ENCODE peak calls at places on chromosomes 3 and 15, in five cellular contexts. One of them, this sample, is unnamed. For H3K4me1, the result is how much of the 10 kb centered on the place peaks cover.

GRCh38 chr3:63724987-63725386 is 72.5 kb downstream of the SNTN start:
- DNase-seq in tibial nerve: no peak
- DNase-seq in IMR-90: peak
- DNase-seq in thoracic aorta: no peak
- DNase-seq in pancreas: peak
- DNase-seq in this sample: no peak

GRCh38 chr15:60184579-60184978 is 180.5 kb downstream of the FOXB1 start:
- DNase-seq in tibial nerve: no peak
- DNase-seq in IMR-90: peak
- DNase-seq in thoracic aorta: no peak
- DNase-seq in pancreas: no peak
- DNase-seq in this sample: no peak

GRCh38 chr15:70430029-70430428 is 332.3 kb upstream of the TLE3 start:
- DNase-seq in tibial nerve: no peak
- DNase-seq in IMR-90: peak
- DNase-seq in thoracic aorta: no peak
- DNase-seq in pancreas: no peak
- DNase-seq in this sample: no peak

GRCh38 chr3:186097663-186098451 is 11.0 kb downstream of the ETV5 start:
- DNase-seq in tibial nerve: peak
- DNase-seq in IMR-90: peak
- DNase-seq in thoracic aorta: no peak
- DNase-seq in pancreas: peak
- DNase-seq in this sample: no peak

GRCh38 chr3:149894211-149894610 is 76.5 kb downstream of the PFN2 start:
- DNase-seq in tibial nerve: no peak
- DNase-seq in IMR-90: peak
- DNase-seq in thoracic aorta: no peak
- DNase-seq in pancreas: no peak
- DNase-seq in this sample: no peak

GRCh38 chr3:156181509-156181908 is 61.1 kb downstream of the KCNAB1 start:
- DNase-seq in tibial nerve: no peak
- DNase-seq in IMR-90: peak
- DNase-seq in thoracic aorta: no peak
- DNase-seq in pancreas: no peak
- DNase-seq in this sample: no peak

GRCh38 chr3:30658328-30659052 is 52.1 kb downstream of the TGFBR2 start:
- DNase-seq in tibial nerve: no peak
- DNase-seq in IMR-90: peak
- DNase-seq in thoracic aorta: no peak
- DNase-seq in pancreas: no peak
- DNase-seq in this sample: peak

GRCh38 chr3:62135731-62136130 is 237.6 kb downstream of the FEZF2 start:
- DNase-seq in tibial nerve: no peak
- DNase-seq in IMR-90: no peak
- DNase-seq in thoracic aorta: no peak
- DNase-seq in pancreas: no peak
- DNase-seq in this sample: no peak

GRCh38 chr3:194130807-194131589 is 5.0 kb upstream of the HES1 start:
- DNase-seq in tibial nerve: no peak
- DNase-seq in IMR-90: no peak
- DNase-seq in thoracic aorta: no peak
- DNase-seq in pancreas: peak
- DNase-seq in this sample: peak

DNA sequence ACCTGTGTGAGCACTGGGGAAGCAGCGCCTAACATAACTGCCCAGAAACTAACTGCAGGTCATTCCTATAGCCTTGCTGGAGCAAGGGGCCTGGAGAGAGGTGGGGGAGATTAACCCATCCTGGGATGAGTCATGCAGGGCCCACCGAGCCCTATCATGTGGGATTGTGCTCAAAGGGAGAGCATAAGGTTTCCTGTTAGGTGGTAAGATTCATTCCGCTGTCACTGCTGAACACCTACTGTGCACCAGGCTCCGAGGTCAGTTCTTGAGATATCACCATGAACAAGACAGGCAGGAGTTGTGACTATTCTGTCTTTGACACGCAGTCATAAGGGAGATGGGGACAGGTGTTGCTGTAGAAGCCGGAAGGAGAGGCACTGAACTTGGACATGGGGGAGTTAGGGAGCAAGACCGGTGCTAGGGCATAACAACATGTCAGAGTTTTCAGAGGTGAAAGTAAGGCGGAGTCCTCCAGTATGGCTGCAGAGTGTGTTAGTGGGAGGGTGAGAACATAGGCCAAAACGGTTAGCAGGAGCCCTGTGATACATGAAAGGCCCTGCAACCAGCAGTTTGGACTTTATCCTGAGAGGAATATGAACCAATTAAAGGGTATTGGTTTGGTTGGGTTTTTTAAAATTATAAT is 2.4 kb downstream of the SLC25A38 start:
- DNase-seq in tibial nerve: no peak
- DNase-seq in IMR-90: no peak
- DNase-seq in thoracic aorta: no peak
- DNase-seq in pancreas: no peak
- DNase-seq in this sample: no peak
- H3K4me1 ChIP-seq in tibial nerve: under half
- H3K4me1 ChIP-seq in IMR-90: under half
- H3K4me1 ChIP-seq in thoracic aorta: under half
- H3K4me1 ChIP-seq in pancreas: under half
- H3K4me1 ChIP-seq in this sample: under half

GRCh38 chr3:45544719-45545296 is 49.7 kb upstream of the LIMD1 start:
- DNase-seq in tibial nerve: no peak
- DNase-seq in IMR-90: no peak
- DNase-seq in thoracic aorta: no peak
- DNase-seq in pancreas: peak
- DNase-seq in this sample: no peak
- H3K4me1 ChIP-seq in tibial nerve: under half
- H3K4me1 ChIP-seq in IMR-90: under half
- H3K4me1 ChIP-seq in thoracic aorta: under half
- H3K4me1 ChIP-seq in pancreas: under half
- H3K4me1 ChIP-seq in this sample: under half

GRCh38 chr15:36810656-36811449 is 231.4 kb downstream of the CDIN1 start:
- DNase-seq in tibial nerve: no peak
- DNase-seq in IMR-90: no peak
- DNase-seq in thoracic aorta: no peak
- DNase-seq in pancreas: no peak
- DNase-seq in this sample: no peak
- H3K4me1 ChIP-seq in tibial nerve: under half
- H3K4me1 ChIP-seq in IMR-90: under half
- H3K4me1 ChIP-seq in thoracic aorta: under half
- H3K4me1 ChIP-seq in pancreas: under half
- H3K4me1 ChIP-seq in this sample: under half

GRCh38 chr3:170623524-170623923 is 37.6 kb upstream of the SLC7A14 start:
- DNase-seq in tibial nerve: no peak
- DNase-seq in IMR-90: no peak
- DNase-seq in thoracic aorta: no peak
- DNase-seq in pancreas: no peak
- DNase-seq in this sample: no peak
- H3K4me1 ChIP-seq in tibial nerve: under half
- H3K4me1 ChIP-seq in IMR-90: under half
- H3K4me1 ChIP-seq in thoracic aorta: under half
- H3K4me1 ChIP-seq in pancreas: under half
- H3K4me1 ChIP-seq in this sample: under half